ENCODE peak calls at places on chromosome 10, in ten cellular contexts. U, A, O, I, M, Y, V, X, Z and S are unnamed samples.

GRCh38 chr10:5524721-5525531 is at the start of gene CALML3:
- DNase-seq in U (peak), A (no peak), O (peak), I (no peak), M (no peak), Y (no peak), V (no peak), X (no peak), Z (no peak), S (no peak)

GRCh38 chr10:1659221-1659791 is 78.0 kb downstream of the ADARB2 start:
- DNase-seq in U (peak), A (no peak), O (no peak), I (no peak), M (no peak), Y (no peak), V (no peak), X (no peak), Z (no peak), S (no peak)

GRCh38 chr10:74947781-74948401 is 121.5 kb downstream of the KAT6B start:
- DNase-seq in U (no peak), A (no peak), O (no peak), I (no peak), M (peak), Y (no peak), V (no peak), X (no peak), Z (no peak), S (no peak)

GRCh38 chr10:122510326-122510725 is 49.0 kb downstream of the HTRA1 start:
- DNase-seq in U (no peak), A (no peak), O (no peak), I (no peak), M (no peak), Y (no peak), V (no peak), X (peak), Z (no peak), S (no peak)

GRCh38 chr10:121165276-121165675 is 314.1 kb downstream of the WDR11 start:
- DNase-seq in U (no peak), A (no peak), O (no peak), I (no peak), M (peak), Y (no peak), V (no peak), X (no peak), Z (no peak), S (no peak)

GRCh38 chr10:43304687-43305333 is 37.9 kb upstream of the RASGEF1A start:
- DNase-seq in U (peak), A (peak), O (peak), I (peak), M (peak), Y (peak), V (peak), X (peak), Z (no peak), S (peak)

GRCh38 chr10:75342397-75342796 is 59.2 kb downstream of the ZNF503 start:
- DNase-seq in U (no peak), A (no peak), O (no peak), I (no peak), M (no peak), Y (no peak), V (no peak), X (no peak), Z (no peak), S (no peak)

GRCh38 chr10:129023057-129023456 is 444.0 kb upstream of the MGMT start:
- DNase-seq in U (no peak), A (no peak), O (no peak), I (no peak), M (no peak), Y (no peak), V (no peak), X (no peak), Z (no peak), S (no peak)

GRCh38 chr10:22308390-22308789 is 7.8 kb upstream of the COMMD3 start:
- DNase-seq in U (no peak), A (no peak), O (no peak), I (no peak), M (no peak), Y (no peak), V (peak), X (no peak), Z (no peak), S (no peak)

GRCh38 chr10:3926675-3927525 is 141.9 kb upstream of the KLF6 start:
- DNase-seq in U (peak), A (no peak), O (no peak), I (no peak), M (no peak), Y (no peak), V (no peak), X (no peak), Z (no peak), S (no peak)

GRCh38 chr10:133159950-133160812 is at the start of gene KNDC1:
- DNase-seq in U (peak), A (no peak), O (no peak), I (peak), M (peak), Y (no peak), V (no peak), X (peak), Z (no peak), S (no peak)

GRCh38 chr10:70232859-70233108 is 445 bp downstream of the PPA1 start:
- DNase-seq in U (no peak), A (no peak), O (no peak), I (no peak), M (no peak), Y (no peak), V (no peak), X (no peak), Z (no peak), S (no peak)

GRCh38 chr10:24722676-24723385 is 856 bp downstream of the ARHGAP21 start:
- DNase-seq in U (peak), A (peak), O (peak), I (peak), M (peak), Y (peak), V (peak), X (peak), Z (no peak), S (peak)

GRCh38 chr10:84076540-84077195 is 62.6 kb upstream of the GHITM start:
- DNase-seq in U (no peak), A (no peak), O (no peak), I (no peak), M (no peak), Y (no peak), V (no peak), X (peak), Z (no peak), S (no peak)

GRCh38 chr10:69568472-69569143 is 4.6 kb downstream of the NEUROG3 start:
- DNase-seq in U (peak), A (no peak), O (no peak), I (no peak), M (no peak), Y (no peak), V (no peak), X (no peak), Z (no peak), S (no peak)

GRCh38 chr10:99536400-99537254 is 3.9 kb downstream of the NKX2-3 start:
- DNase-seq in U (no peak), A (no peak), O (peak), I (no peak), M (no peak), Y (no peak), V (peak), X (no peak), Z (no peak), S (no peak)